ENCODE peak calls at places on chromosomes 6 and 20, in four cellular contexts. One of them, this sample, is unnamed.

GRCh38 chr20:13221673-13222318 is 722 bp downstream of the ISM1 start:
- DNase-seq in T-helper 1 cell: peak; percentile 26
- DNase-seq in stimulated activated CD8-positive, alpha-beta memory T cell treated with anti-CD3 and anti-CD28 coated beads, Interleukin-15, amount 100 ng/mL, for 4 hours: peak; percentile 32
- DNase-seq in activated CD8-positive, alpha-beta T cell treated with anti-CD3 and anti-CD28 coated beads, Interleukin-2, amount 10 ng/mL, durations not matched to agents 7 days and 5 days: peak; percentile 78
- DNase-seq in this sample: no peak

GRCh38 chr6:108005961-108006360 is 48.0 kb upstream of the SEC63 start:
- DNase-seq in T-helper 1 cell: no peak
- DNase-seq in stimulated activated CD8-positive, alpha-beta memory T cell treated with anti-CD3 and anti-CD28 coated beads, Interleukin-15, amount 100 ng/mL, for 4 hours: no peak
- DNase-seq in activated CD8-positive, alpha-beta T cell treated with anti-CD3 and anti-CD28 coated beads, Interleukin-2, amount 10 ng/mL, durations not matched to agents 7 days and 5 days: no peak
- DNase-seq in this sample: no peak

GRCh38 chr6:75611702-75612375 is 10.2 kb downstream of the SENP6 start:
- DNase-seq in T-helper 1 cell: no peak
- DNase-seq in stimulated activated CD8-positive, alpha-beta memory T cell treated with anti-CD3 and anti-CD28 coated beads, Interleukin-15, amount 100 ng/mL, for 4 hours: peak; percentile 16
- DNase-seq in activated CD8-positive, alpha-beta T cell treated with anti-CD3 and anti-CD28 coated beads, Interleukin-2, amount 10 ng/mL, durations not matched to agents 7 days and 5 days: peak; percentile 39
- DNase-seq in this sample: no peak

GRCh38 chr6:77450924-77451323 is 12.4 kb downstream of the HTR1B start:
- DNase-seq in T-helper 1 cell: no peak
- DNase-seq in stimulated activated CD8-positive, alpha-beta memory T cell treated with anti-CD3 and anti-CD28 coated beads, Interleukin-15, amount 100 ng/mL, for 4 hours: no peak
- DNase-seq in activated CD8-positive, alpha-beta T cell treated with anti-CD3 and anti-CD28 coated beads, Interleukin-2, amount 10 ng/mL, durations not matched to agents 7 days and 5 days: no peak
- DNase-seq in this sample: no peak

GRCh38 chr6:158924499-158925455 is 75.2 kb downstream of the RSPH3 start:
- DNase-seq in T-helper 1 cell: no peak
- DNase-seq in stimulated activated CD8-positive, alpha-beta memory T cell treated with anti-CD3 and anti-CD28 coated beads, Interleukin-15, amount 100 ng/mL, for 4 hours: no peak
- DNase-seq in activated CD8-positive, alpha-beta T cell treated with anti-CD3 and anti-CD28 coated beads, Interleukin-2, amount 10 ng/mL, durations not matched to agents 7 days and 5 days: no peak
- DNase-seq in this sample: no peak

GRCh38 chr6:106728296-106728870 is 99.0 kb downstream of the QRSL1 start:
- DNase-seq in T-helper 1 cell: no peak
- DNase-seq in stimulated activated CD8-positive, alpha-beta memory T cell treated with anti-CD3 and anti-CD28 coated beads, Interleukin-15, amount 100 ng/mL, for 4 hours: no peak
- DNase-seq in activated CD8-positive, alpha-beta T cell treated with anti-CD3 and anti-CD28 coated beads, Interleukin-2, amount 10 ng/mL, durations not matched to agents 7 days and 5 days: no peak
- DNase-seq in this sample: no peak

GRCh38 chr6:24926192-24926591 is 9.6 kb downstream of the RIPOR2 start:
- DNase-seq in T-helper 1 cell: no peak
- DNase-seq in stimulated activated CD8-positive, alpha-beta memory T cell treated with anti-CD3 and anti-CD28 coated beads, Interleukin-15, amount 100 ng/mL, for 4 hours: no peak
- DNase-seq in activated CD8-positive, alpha-beta T cell treated with anti-CD3 and anti-CD28 coated beads, Interleukin-2, amount 10 ng/mL, durations not matched to agents 7 days and 5 days: peak; percentile 34
- DNase-seq in this sample: no peak

GRCh38 chr6:166618866-166619761 is 7.9 kb downstream of the RPS6KA2 start:
- DNase-seq in T-helper 1 cell: no peak
- DNase-seq in stimulated activated CD8-positive, alpha-beta memory T cell treated with anti-CD3 and anti-CD28 coated beads, Interleukin-15, amount 100 ng/mL, for 4 hours: no peak
- DNase-seq in activated CD8-positive, alpha-beta T cell treated with anti-CD3 and anti-CD28 coated beads, Interleukin-2, amount 10 ng/mL, durations not matched to agents 7 days and 5 days: no peak
- DNase-seq in this sample: no peak

GRCh38 chr6:169930799-169931198 is 179.4 kb downstream of the ERMARD start:
- DNase-seq in T-helper 1 cell: no peak
- DNase-seq in stimulated activated CD8-positive, alpha-beta memory T cell treated with anti-CD3 and anti-CD28 coated beads, Interleukin-15, amount 100 ng/mL, for 4 hours: no peak
- DNase-seq in activated CD8-positive, alpha-beta T cell treated with anti-CD3 and anti-CD28 coated beads, Interleukin-2, amount 10 ng/mL, durations not matched to agents 7 days and 5 days: peak; percentile 28
- DNase-seq in this sample: no peak

GRCh38 chr6:50822078-50822476 is 3.4 kb downstream of the TFAP2B start:
- DNase-seq in T-helper 1 cell: no peak
- DNase-seq in stimulated activated CD8-positive, alpha-beta memory T cell treated with anti-CD3 and anti-CD28 coated beads, Interleukin-15, amount 100 ng/mL, for 4 hours: no peak
- DNase-seq in activated CD8-positive, alpha-beta T cell treated with anti-CD3 and anti-CD28 coated beads, Interleukin-2, amount 10 ng/mL, durations not matched to agents 7 days and 5 days: no peak
- DNase-seq in this sample: no peak

GRCh38 chr20:49287555-49288249 is 9.8 kb upstream of the ZNFX1 start:
- DNase-seq in T-helper 1 cell: no peak
- DNase-seq in stimulated activated CD8-positive, alpha-beta memory T cell treated with anti-CD3 and anti-CD28 coated beads, Interleukin-15, amount 100 ng/mL, for 4 hours: no peak
- DNase-seq in activated CD8-positive, alpha-beta T cell treated with anti-CD3 and anti-CD28 coated beads, Interleukin-2, amount 10 ng/mL, durations not matched to agents 7 days and 5 days: no peak
- DNase-seq in this sample: peak; percentile 35

GRCh38 chr6:137798846-137799245 is 68.2 kb upstream of the TNFAIP3 start:
- DNase-seq in T-helper 1 cell: no peak
- DNase-seq in stimulated activated CD8-positive, alpha-beta memory T cell treated with anti-CD3 and anti-CD28 coated beads, Interleukin-15, amount 100 ng/mL, for 4 hours: no peak
- DNase-seq in activated CD8-positive, alpha-beta T cell treated with anti-CD3 and anti-CD28 coated beads, Interleukin-2, amount 10 ng/mL, durations not matched to agents 7 days and 5 days: no peak
- DNase-seq in this sample: no peak

GRCh38 chr6:147055821-147056392 is 148.3 kb upstream of the STXBP5 start:
- DNase-seq in T-helper 1 cell: no peak
- DNase-seq in stimulated activated CD8-positive, alpha-beta memory T cell treated with anti-CD3 and anti-CD28 coated beads, Interleukin-15, amount 100 ng/mL, for 4 hours: no peak
- DNase-seq in activated CD8-positive, alpha-beta T cell treated with anti-CD3 and anti-CD28 coated beads, Interleukin-2, amount 10 ng/mL, durations not matched to agents 7 days and 5 days: no peak
- DNase-seq in this sample: no peak

GRCh38 chr6:134111062-134111677 is 58.7 kb upstream of the SLC2A12 start:
- DNase-seq in T-helper 1 cell: no peak
- DNase-seq in stimulated activated CD8-positive, alpha-beta memory T cell treated with anti-CD3 and anti-CD28 coated beads, Interleukin-15, amount 100 ng/mL, for 4 hours: no peak
- DNase-seq in activated CD8-positive, alpha-beta T cell treated with anti-CD3 and anti-CD28 coated beads, Interleukin-2, amount 10 ng/mL, durations not matched to agents 7 days and 5 days: peak; percentile 62
- DNase-seq in this sample: no peak

GRCh38 chr6:58113960-58114359 is 796.5 kb downstream of the PRIM2 start:
- DNase-seq in T-helper 1 cell: no peak
- DNase-seq in stimulated activated CD8-positive, alpha-beta memory T cell treated with anti-CD3 and anti-CD28 coated beads, Interleukin-15, amount 100 ng/mL, for 4 hours: no peak
- DNase-seq in activated CD8-positive, alpha-beta T cell treated with anti-CD3 and anti-CD28 coated beads, Interleukin-2, amount 10 ng/mL, durations not matched to agents 7 days and 5 days: no peak
- DNase-seq in this sample: no peak

GRCh38 chr6:56808871-56809359 is 146.0 kb upstream of the BEND6 start:
- DNase-seq in T-helper 1 cell: no peak
- DNase-seq in stimulated activated CD8-positive, alpha-beta memory T cell treated with anti-CD3 and anti-CD28 coated beads, Interleukin-15, amount 100 ng/mL, for 4 hours: no peak
- DNase-seq in activated CD8-positive, alpha-beta T cell treated with anti-CD3 and anti-CD28 coated beads, Interleukin-2, amount 10 ng/mL, durations not matched to agents 7 days and 5 days: no peak
- DNase-seq in this sample: no peak

GRCh38 chr6:36729169-36729549 is 31.5 kb downstream of the RAB44 start:
- DNase-seq in T-helper 1 cell: no peak
- DNase-seq in stimulated activated CD8-positive, alpha-beta memory T cell treated with anti-CD3 and anti-CD28 coated beads, Interleukin-15, amount 100 ng/mL, for 4 hours: no peak
- DNase-seq in activated CD8-positive, alpha-beta T cell treated with anti-CD3 and anti-CD28 coated beads, Interleukin-2, amount 10 ng/mL, durations not matched to agents 7 days and 5 days: no peak
- DNase-seq in this sample: no peak

GRCh38 chr20:46642265-46642942 is 8.9 kb downstream of the SLC13A3 start:
- DNase-seq in T-helper 1 cell: no peak
- DNase-seq in stimulated activated CD8-positive, alpha-beta memory T cell treated with anti-CD3 and anti-CD28 coated beads, Interleukin-15, amount 100 ng/mL, for 4 hours: no peak
- DNase-seq in activated CD8-positive, alpha-beta T cell treated with anti-CD3 and anti-CD28 coated beads, Interleukin-2, amount 10 ng/mL, durations not matched to agents 7 days and 5 days: no peak
- DNase-seq in this sample: no peak

GRCh38 chr6:143427109-143427817 is 23.2 kb downstream of the ADAT2 start:
- DNase-seq in T-helper 1 cell: peak; percentile 33
- DNase-seq in stimulated activated CD8-positive, alpha-beta memory T cell treated with anti-CD3 and anti-CD28 coated beads, Interleukin-15, amount 100 ng/mL, for 4 hours: peak; percentile 37
- DNase-seq in activated CD8-positive, alpha-beta T cell treated with anti-CD3 and anti-CD28 coated beads, Interleukin-2, amount 10 ng/mL, durations not matched to agents 7 days and 5 days: peak; percentile 79
- DNase-seq in this sample: peak; percentile 66

GRCh38 chr20:1033751-1034419 is 31.8 kb upstream of the RSPO4 start:
- DNase-seq in T-helper 1 cell: no peak
- DNase-seq in stimulated activated CD8-positive, alpha-beta memory T cell treated with anti-CD3 and anti-CD28 coated beads, Interleukin-15, amount 100 ng/mL, for 4 hours: no peak
- DNase-seq in activated CD8-positive, alpha-beta T cell treated with anti-CD3 and anti-CD28 coated beads, Interleukin-2, amount 10 ng/mL, durations not matched to agents 7 days and 5 days: no peak
- DNase-seq in this sample: no peak

GRCh38 chr6:170084166-170084730 is 206.6 kb downstream of the DLL1 start:
- DNase-seq in T-helper 1 cell: no peak
- DNase-seq in stimulated activated CD8-positive, alpha-beta memory T cell treated with anti-CD3 and anti-CD28 coated beads, Interleukin-15, amount 100 ng/mL, for 4 hours: no peak
- DNase-seq in activated CD8-positive, alpha-beta T cell treated with anti-CD3 and anti-CD28 coated beads, Interleukin-2, amount 10 ng/mL, durations not matched to agents 7 days and 5 days: no peak
- DNase-seq in this sample: no peak

GRCh38 chr20:38313676-38314075 is 9.7 kb downstream of the BPI start:
- DNase-seq in T-helper 1 cell: no peak
- DNase-seq in stimulated activated CD8-positive, alpha-beta memory T cell treated with anti-CD3 and anti-CD28 coated beads, Interleukin-15, amount 100 ng/mL, for 4 hours: no peak
- DNase-seq in activated CD8-positive, alpha-beta T cell treated with anti-CD3 and anti-CD28 coated beads, Interleukin-2, amount 10 ng/mL, durations not matched to agents 7 days and 5 days: no peak
- DNase-seq in this sample: no peak

GRCh38 chr6:7200598-7201443 is 93.1 kb downstream of the RREB1 start:
- DNase-seq in T-helper 1 cell: no peak
- DNase-seq in stimulated activated CD8-positive, alpha-beta memory T cell treated with anti-CD3 and anti-CD28 coated beads, Interleukin-15, amount 100 ng/mL, for 4 hours: no peak
- DNase-seq in activated CD8-positive, alpha-beta T cell treated with anti-CD3 and anti-CD28 coated beads, Interleukin-2, amount 10 ng/mL, durations not matched to agents 7 days and 5 days: no peak
- DNase-seq in this sample: no peak

GRCh38 chr20:52974155-52974554 is 2.0 kb downstream of the TSHZ2 start:
- DNase-seq in T-helper 1 cell: no peak
- DNase-seq in stimulated activated CD8-positive, alpha-beta memory T cell treated with anti-CD3 and anti-CD28 coated beads, Interleukin-15, amount 100 ng/mL, for 4 hours: no peak
- DNase-seq in activated CD8-positive, alpha-beta T cell treated with anti-CD3 and anti-CD28 coated beads, Interleukin-2, amount 10 ng/mL, durations not matched to agents 7 days and 5 days: no peak
- DNase-seq in this sample: no peak

GRCh38 chr6:110650755-110651154 is 164.5 kb downstream of the CDK19 start:
- DNase-seq in T-helper 1 cell: no peak
- DNase-seq in stimulated activated CD8-positive, alpha-beta memory T cell treated with anti-CD3 and anti-CD28 coated beads, Interleukin-15, amount 100 ng/mL, for 4 hours: no peak
- DNase-seq in activated CD8-positive, alpha-beta T cell treated with anti-CD3 and anti-CD28 coated beads, Interleukin-2, amount 10 ng/mL, durations not matched to agents 7 days and 5 days: no peak
- DNase-seq in this sample: no peak

GRCh38 chr6:39670519-39670918 is 54.7 kb downstream of the KIF6 start:
- DNase-seq in T-helper 1 cell: no peak
- DNase-seq in stimulated activated CD8-positive, alpha-beta memory T cell treated with anti-CD3 and anti-CD28 coated beads, Interleukin-15, amount 100 ng/mL, for 4 hours: no peak
- DNase-seq in activated CD8-positive, alpha-beta T cell treated with anti-CD3 and anti-CD28 coated beads, Interleukin-2, amount 10 ng/mL, durations not matched to agents 7 days and 5 days: no peak
- DNase-seq in this sample: no peak

GRCh38 chr6:130307752-130308361 is 58.0 kb upstream of the TMEM200A start:
- DNase-seq in T-helper 1 cell: no peak
- DNase-seq in stimulated activated CD8-positive, alpha-beta memory T cell treated with anti-CD3 and anti-CD28 coated beads, Interleukin-15, amount 100 ng/mL, for 4 hours: no peak
- DNase-seq in activated CD8-positive, alpha-beta T cell treated with anti-CD3 and anti-CD28 coated beads, Interleukin-2, amount 10 ng/mL, durations not matched to agents 7 days and 5 days: no peak
- DNase-seq in this sample: peak; percentile 52

GRCh38 chr6:16819752-16820151 is 58.5 kb upstream of the ATXN1 start:
- DNase-seq in T-helper 1 cell: no peak
- DNase-seq in stimulated activated CD8-positive, alpha-beta memory T cell treated with anti-CD3 and anti-CD28 coated beads, Interleukin-15, amount 100 ng/mL, for 4 hours: no peak
- DNase-seq in activated CD8-positive, alpha-beta T cell treated with anti-CD3 and anti-CD28 coated beads, Interleukin-2, amount 10 ng/mL, durations not matched to agents 7 days and 5 days: no peak
- DNase-seq in this sample: no peak

GRCh38 chr6:25277857-25278256 is 1.3 kb upstream of the CARMIL1 start:
- DNase-seq in T-helper 1 cell: no peak
- DNase-seq in stimulated activated CD8-positive, alpha-beta memory T cell treated with anti-CD3 and anti-CD28 coated beads, Interleukin-15, amount 100 ng/mL, for 4 hours: no peak
- DNase-seq in activated CD8-positive, alpha-beta T cell treated with anti-CD3 and anti-CD28 coated beads, Interleukin-2, amount 10 ng/mL, durations not matched to agents 7 days and 5 days: no peak
- DNase-seq in this sample: no peak

GRCh38 chr6:45965007-45965406 is 50.7 kb downstream of the CLIC5 start:
- DNase-seq in T-helper 1 cell: no peak
- DNase-seq in stimulated activated CD8-positive, alpha-beta memory T cell treated with anti-CD3 and anti-CD28 coated beads, Interleukin-15, amount 100 ng/mL, for 4 hours: no peak
- DNase-seq in activated CD8-positive, alpha-beta T cell treated with anti-CD3 and anti-CD28 coated beads, Interleukin-2, amount 10 ng/mL, durations not matched to agents 7 days and 5 days: no peak
- DNase-seq in this sample: no peak

GRCh38 chr6:52136055-52136454 is 48.6 kb upstream of the PKHD1 start:
- DNase-seq in T-helper 1 cell: no peak
- DNase-seq in stimulated activated CD8-positive, alpha-beta memory T cell treated with anti-CD3 and anti-CD28 coated beads, Interleukin-15, amount 100 ng/mL, for 4 hours: no peak
- DNase-seq in activated CD8-positive, alpha-beta T cell treated with anti-CD3 and anti-CD28 coated beads, Interleukin-2, amount 10 ng/mL, durations not matched to agents 7 days and 5 days: no peak
- DNase-seq in this sample: no peak

GRCh38 chr6:33191383-33192104 is 723 bp downstream of the COL11A2 start:
- DNase-seq in T-helper 1 cell: no peak
- DNase-seq in stimulated activated CD8-positive, alpha-beta memory T cell treated with anti-CD3 and anti-CD28 coated beads, Interleukin-15, amount 100 ng/mL, for 4 hours: no peak
- DNase-seq in activated CD8-positive, alpha-beta T cell treated with anti-CD3 and anti-CD28 coated beads, Interleukin-2, amount 10 ng/mL, durations not matched to agents 7 days and 5 days: no peak
- DNase-seq in this sample: no peak

GRCh38 chr20:19110866-19111460 is 101.5 kb upstream of the SLC24A3 start:
- DNase-seq in T-helper 1 cell: no peak
- DNase-seq in stimulated activated CD8-positive, alpha-beta memory T cell treated with anti-CD3 and anti-CD28 coated beads, Interleukin-15, amount 100 ng/mL, for 4 hours: no peak
- DNase-seq in activated CD8-positive, alpha-beta T cell treated with anti-CD3 and anti-CD28 coated beads, Interleukin-2, amount 10 ng/mL, durations not matched to agents 7 days and 5 days: no peak
- DNase-seq in this sample: no peak

GRCh38 chr20:22962567-22963439 is 72.3 kb upstream of the SSTR4 start:
- DNase-seq in T-helper 1 cell: no peak
- DNase-seq in stimulated activated CD8-positive, alpha-beta memory T cell treated with anti-CD3 and anti-CD28 coated beads, Interleukin-15, amount 100 ng/mL, for 4 hours: no peak
- DNase-seq in activated CD8-positive, alpha-beta T cell treated with anti-CD3 and anti-CD28 coated beads, Interleukin-2, amount 10 ng/mL, durations not matched to agents 7 days and 5 days: no peak
- DNase-seq in this sample: no peak

GRCh38 chr6:108942556-108943492 is 94.6 kb downstream of the ARMC2 start:
- DNase-seq in T-helper 1 cell: peak; percentile 44
- DNase-seq in stimulated activated CD8-positive, alpha-beta memory T cell treated with anti-CD3 and anti-CD28 coated beads, Interleukin-15, amount 100 ng/mL, for 4 hours: peak; percentile 29
- DNase-seq in activated CD8-positive, alpha-beta T cell treated with anti-CD3 and anti-CD28 coated beads, Interleukin-2, amount 10 ng/mL, durations not matched to agents 7 days and 5 days: peak; percentile 81
- DNase-seq in this sample: no peak

This sample was measured in BJ.